ENCODE peak calls at places on chromosome 9, in seven cellular contexts. Y is A549, D is SK-N-SH, J is fibroblast of the aortic adventitia, P is transverse colon, H is bronchial epithelial cell, O is fibroblast of pulmonary artery. I is an unnamed sample.

GRCh38 chr9:33167084-33167948 is at the start of gene B4GALT1:
- DNase-seq in Y (peak; percentile 87), J (peak; percentile 95), O (peak; percentile 96), H (peak; percentile 84), P (peak; percentile 97), D (peak; percentile 98), I (peak; percentile 98)

GRCh38 chr9:87850405-87850804 is 32.3 kb upstream of the SPATA31E1 start:
- DNase-seq in D (no peak), P (no peak), Y (no peak), J (peak; percentile 89), H (peak; percentile 70), O (peak; percentile 29), I (no peak)

GRCh38 chr9:101791938-101792337 is 53.5 kb upstream of the GRIN3A start:
- DNase-seq in O (peak; percentile 4), P (peak; percentile 58), Y (peak; percentile 15), H (peak; percentile 32), J (peak; percentile 0), D (peak; percentile 37), I (peak; percentile 77)

GRCh38 chr9:135090547-135090946 is 3.1 kb downstream of the OLFM1 start:
- DNase-seq in Y (no peak), H (no peak), D (no peak), J (no peak), P (no peak), O (no peak), I (peak; percentile 35)

GRCh38 chr9:80146466-80146865 is 574.7 kb downstream of the TLE4 start:
- DNase-seq in P (no peak), D (no peak), O (no peak), Y (no peak), J (peak; percentile 15), H (no peak), I (no peak)

GRCh38 chr9:33106827-33107621 is 30.6 kb upstream of the SMU1 start:
- DNase-seq in P (no peak), O (peak; percentile 88), J (peak; percentile 98), Y (no peak), H (peak; percentile 73), D (no peak), I (no peak)

GRCh38 chr9:125515281-125515680 is 191.7 kb downstream of the MAPKAP1 start:
- DNase-seq in D (no peak), Y (no peak), O (no peak), P (no peak), J (no peak), H (no peak), I (no peak)

GRCh38 chr9:124286292-124286931 is 28.7 kb downstream of the NEK6 start:
- DNase-seq in Y (peak; percentile 76), O (peak; percentile 85), P (peak; percentile 81), D (no peak), H (no peak), J (peak; percentile 84), I (no peak)

GRCh38 chr9:19470567-19470966 is 61.8 kb downstream of the ACER2 start:
- DNase-seq in O (no peak), D (no peak), J (no peak), Y (no peak), H (no peak), P (no peak), I (no peak)

GRCh38 chr9:110997847-110998246 is 40.4 kb downstream of the LPAR1 start:
- DNase-seq in H (peak; percentile 79), J (peak; percentile 68), P (no peak), Y (no peak), D (no peak), O (no peak), I (no peak)

GRCh38 chr9:93599571-93600403 is 23.4 kb downstream of the PHF2 start:
- DNase-seq in O (no peak), P (no peak), H (no peak), D (no peak), J (no peak), Y (no peak), I (no peak)

GRCh38 chr9:31394040-31394473 is 990.4 kb upstream of the ACO1 start:
- DNase-seq in J (no peak), Y (no peak), P (no peak), D (no peak), H (peak; percentile 72), O (peak; percentile 81), I (no peak)

GRCh38 chr9:92558612-92559374 is 23.0 kb upstream of the ECM2 start:
- DNase-seq in H (peak; percentile 13), O (no peak), J (no peak), Y (no peak), P (peak; percentile 46), D (no peak), I (no peak)

GRCh38 chr9:112042244-112042638 is 132.9 kb downstream of the SUSD1 start:
- DNase-seq in Y (no peak), O (no peak), D (no peak), P (no peak), H (no peak), J (no peak), I (no peak)

GRCh38 chr9:32389365-32389764 is 4.9 kb downstream of the ACO1 start:
- DNase-seq in P (no peak), J (no peak), O (no peak), D (no peak), Y (no peak), H (no peak), I (no peak)

GRCh38 chr9:108272350-108272899 is 583.4 kb downstream of the ACTL7B start:
- DNase-seq in D (peak; percentile 40), P (peak; percentile 66), O (peak; percentile 73), Y (peak; percentile 71), H (peak; percentile 47), J (peak; percentile 73), I (peak; percentile 34)

GRCh38 chr9:122941560-122942234 is 877 bp downstream of the RABGAP1 start:
- DNase-seq in P (no peak), D (no peak), Y (peak; percentile 20), O (peak; percentile 55), J (peak; percentile 60), H (peak; percentile 77), I (peak; percentile 9)

GRCh38 chr9:112338561-112338960 is 5.1 kb upstream of the PTBP3 start:
- DNase-seq in J (peak; percentile 28), P (peak; percentile 24), H (peak; percentile 81), Y (peak; percentile 66), O (peak; percentile 38), D (no peak), I (no peak)

GRCh38 chr9:97390791-97391406 is 21.0 kb upstream of the TDRD7 start:
- DNase-seq in O (no peak), Y (no peak), D (no peak), P (no peak), J (no peak), H (no peak), I (no peak)

GRCh38 chr9:92160786-92161185 is 45.6 kb upstream of the SPTLC1 start:
- DNase-seq in O (no peak), H (no peak), P (no peak), Y (no peak), D (no peak), J (no peak), I (no peak)

GRCh38 chr9:77011973-77012817 is 7.3 kb upstream of the FOXB2 start:
- DNase-seq in J (peak; percentile 50), D (peak; percentile 77), H (no peak), P (peak; percentile 71), O (peak; percentile 56), Y (no peak), I (peak; percentile 93)

GRCh38 chr9:132007371-132007701 is 72.3 kb downstream of the MED27 start:
- DNase-seq in D (no peak), O (no peak), H (no peak), J (no peak), P (no peak), Y (no peak), I (no peak)

GRCh38 chr9:132006657-132007370 is 72.9 kb downstream of the MED27 start:
- DNase-seq in H (peak; percentile 82), D (no peak), O (peak; percentile 30), Y (no peak), P (no peak), J (peak; percentile 61), I (no peak)

GRCh38 chr9:132003904-132004303 is 75.8 kb downstream of the MED27 start:
- DNase-seq in D (no peak), Y (no peak), H (no peak), J (no peak), O (no peak), P (no peak), I (no peak)

GRCh38 chr9:132004323-132004722 is 75.3 kb downstream of the MED27 start:
- DNase-seq in J (no peak), H (no peak), O (no peak), Y (no peak), D (no peak), P (no peak), I (no peak)

DNA sequence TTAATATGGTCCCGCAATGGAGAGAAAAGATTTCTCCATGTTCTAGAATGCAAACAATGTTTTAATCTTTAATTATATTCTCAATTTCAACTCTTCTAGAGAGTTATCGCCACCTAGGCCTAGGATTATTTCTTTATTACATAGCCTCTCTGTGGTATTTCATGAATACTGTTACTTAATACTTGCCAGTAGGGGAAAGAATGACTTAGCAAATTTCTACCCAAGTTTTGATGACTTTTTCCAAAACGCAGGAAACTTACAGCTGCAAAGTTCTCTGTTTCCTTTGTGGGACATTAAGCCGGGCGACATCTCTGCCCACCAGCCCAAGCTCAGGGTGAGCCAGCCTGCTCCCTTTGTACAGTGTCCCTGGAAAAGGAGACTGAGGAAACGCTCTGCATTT is 73.8 kb downstream of the MED27 start:
- DNase-seq in P (no peak), H (no peak), D (no peak), O (peak; percentile 38), J (peak; percentile 66), Y (no peak), I (no peak)
- TF ChIP-seq CTCF in P (no peak), H (no peak), D (no peak), O (no peak), J (no peak), Y (no peak), I (no peak)

DNA sequence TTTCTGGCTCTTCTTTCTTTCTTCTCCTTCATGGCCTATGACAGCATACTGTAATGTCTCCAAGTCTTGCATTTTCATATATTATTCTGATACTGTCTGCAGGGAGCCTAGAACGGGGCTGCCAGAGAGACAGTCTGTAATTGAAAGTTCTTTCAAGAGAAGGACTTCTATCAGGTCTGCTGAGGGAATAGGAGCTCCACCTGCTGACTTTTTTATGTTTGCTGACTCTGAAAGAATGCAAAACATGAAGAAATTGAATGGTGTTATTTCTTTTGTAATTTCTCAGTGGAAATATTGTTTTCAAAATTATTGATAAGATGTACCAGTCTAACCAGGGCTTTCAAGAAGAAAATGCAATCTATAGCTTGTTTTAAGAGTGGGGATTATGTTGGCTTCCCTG is 121.9 kb upstream of the RFX3 start:
- DNase-seq in O (no peak), J (no peak), Y (no peak), H (peak; percentile 4), D (no peak), P (no peak), I (no peak)
- TF ChIP-seq CTCF in O (no peak), J (no peak), Y (no peak), H (no peak), D (no peak), P (no peak), I (no peak)

GRCh38 chr9:89576404-89576824 is 28.4 kb upstream of the GADD45G start:
- DNase-seq in D (peak; percentile 37), J (peak; percentile 66), Y (peak; percentile 38), H (peak; percentile 35), P (no peak), O (peak; percentile 67), I (no peak)
- TF ChIP-seq CTCF in D (peak; percentile 85), J (peak; percentile 50), Y (peak; percentile 81), H (peak; percentile 32), P (peak; percentile 75), O (peak; percentile 55), I (peak; percentile 97)

DNA sequence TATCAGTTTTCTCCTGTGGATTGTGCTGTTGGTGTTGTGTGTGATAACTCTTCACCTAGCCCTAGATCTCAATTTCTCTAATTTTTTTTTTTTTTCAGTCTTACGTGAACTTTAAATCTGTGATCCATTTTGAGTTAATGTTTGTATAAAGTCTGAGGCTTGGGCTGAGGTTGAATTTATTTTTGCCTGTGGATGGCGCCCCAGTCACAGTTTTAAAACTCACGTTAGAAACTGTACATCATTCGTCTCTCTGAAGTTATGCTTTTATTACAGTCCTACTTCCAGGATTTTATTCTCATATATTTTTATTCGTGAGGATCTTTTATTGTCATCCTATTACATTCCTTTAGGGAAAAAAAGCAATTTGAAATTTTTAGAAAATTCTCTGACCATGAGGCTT is 103.1 kb downstream of the EHMT1 start:
- DNase-seq in O (no peak), J (no peak), Y (no peak), H (no peak), D (no peak), P (no peak), I (no peak)
- TF ChIP-seq CTCF in O (no peak), J (no peak), Y (no peak), H (no peak), D (no peak), P (no peak), I (no peak)

I was measured in endothelial cell.